ENCODE peak calls at places on chromosomes 1 and 21, in five cellular contexts. K, L, N, O and D are unnamed samples. For H3K27me3, the result is how much of the 10 kb centered on the place peaks cover.

GRCh38 chr21:34986561-34987533 is 62.3 kb downstream of the RUNX1 start:
- DNase-seq in K (no peak), L (peak), N (peak), O (peak), D (peak)

GRCh38 chr1:107467286-107467685 is 326.4 kb downstream of the NTNG1 start:
- DNase-seq in K (no peak), L (no peak), N (no peak), O (no peak), D (no peak)

GRCh38 chr1:45945426-45945825 is 142.0 kb downstream of the MAST2 start:
- DNase-seq in K (no peak), L (peak), N (peak), O (peak), D (no peak)

GRCh38 chr1:219826290-219826689 is 102.1 kb downstream of the SLC30A10 start:
- DNase-seq in K (no peak), L (no peak), N (no peak), O (no peak), D (no peak)

GRCh38 chr1:76868154-76868882 is 1.0 kb downstream of the ST6GALNAC5 start:
- DNase-seq in K (no peak), L (peak), N (no peak), O (peak), D (no peak)

GRCh38 chr1:20717452-20718342 is at the start of gene KIF17:
- DNase-seq in K (peak), L (peak), N (no peak), O (peak), D (peak)

GRCh38 chr1:3654549-3655281 is 2.4 kb downstream of the TP73 start:
- DNase-seq in K (no peak), L (no peak), N (no peak), O (no peak), D (no peak)

GRCh38 chr1:197797010-197797409 is 21.7 kb upstream of the DENND1B start:
- DNase-seq in K (no peak), L (no peak), N (no peak), O (no peak), D (no peak)

GRCh38 chr1:30855686-30856259 is 52.8 kb downstream of the SDC3 start:
- DNase-seq in K (no peak), L (no peak), N (no peak), O (no peak), D (no peak)

GRCh38 chr1:235990376-235990795 is 74.5 kb downstream of the NID1 start:
- DNase-seq in K (no peak), L (peak), N (peak), O (peak), D (no peak)
- H3K4me3 ChIP-seq in K (no peak), L (no peak), N (no peak), O (no peak), D (no peak)

GRCh38 chr1:179632868-179633267 is 41.2 kb downstream of the TDRD5 start:
- DNase-seq in K (no peak), L (no peak), N (no peak), O (no peak), D (no peak)
- TF ChIP-seq CTCF in K (no peak), L (no peak), N (no peak), O (no peak), D (no peak)

GRCh38 chr1:94236021-94236491 is 1.3 kb downstream of the ARHGAP29 start:
- DNase-seq in K (no peak), L (peak), N (peak), O (peak), D (no peak)

GRCh38 chr1:94235189-94236020 is 2.0 kb downstream of the ARHGAP29 start:
- DNase-seq in K (no peak), L (no peak), N (no peak), O (peak), D (no peak)

GRCh38 chr1:94239796-94240195 is 2.4 kb upstream of the ARHGAP29 start:
- DNase-seq in K (no peak), L (peak), N (no peak), O (no peak), D (no peak)

GRCh38 chr1:94236630-94237290 is 624 bp downstream of the ARHGAP29 start:
- DNase-seq in K (peak), L (peak), N (no peak), O (peak), D (no peak)

GRCh38 chr1:94237291-94238226 is at the start of gene ARHGAP29:
- DNase-seq in K (peak), L (peak), N (no peak), O (peak), D (no peak)
- H3K27me3 ChIP-seq in K (under half), L (under half), N (under half), O (under half), D (under half)

DNA sequence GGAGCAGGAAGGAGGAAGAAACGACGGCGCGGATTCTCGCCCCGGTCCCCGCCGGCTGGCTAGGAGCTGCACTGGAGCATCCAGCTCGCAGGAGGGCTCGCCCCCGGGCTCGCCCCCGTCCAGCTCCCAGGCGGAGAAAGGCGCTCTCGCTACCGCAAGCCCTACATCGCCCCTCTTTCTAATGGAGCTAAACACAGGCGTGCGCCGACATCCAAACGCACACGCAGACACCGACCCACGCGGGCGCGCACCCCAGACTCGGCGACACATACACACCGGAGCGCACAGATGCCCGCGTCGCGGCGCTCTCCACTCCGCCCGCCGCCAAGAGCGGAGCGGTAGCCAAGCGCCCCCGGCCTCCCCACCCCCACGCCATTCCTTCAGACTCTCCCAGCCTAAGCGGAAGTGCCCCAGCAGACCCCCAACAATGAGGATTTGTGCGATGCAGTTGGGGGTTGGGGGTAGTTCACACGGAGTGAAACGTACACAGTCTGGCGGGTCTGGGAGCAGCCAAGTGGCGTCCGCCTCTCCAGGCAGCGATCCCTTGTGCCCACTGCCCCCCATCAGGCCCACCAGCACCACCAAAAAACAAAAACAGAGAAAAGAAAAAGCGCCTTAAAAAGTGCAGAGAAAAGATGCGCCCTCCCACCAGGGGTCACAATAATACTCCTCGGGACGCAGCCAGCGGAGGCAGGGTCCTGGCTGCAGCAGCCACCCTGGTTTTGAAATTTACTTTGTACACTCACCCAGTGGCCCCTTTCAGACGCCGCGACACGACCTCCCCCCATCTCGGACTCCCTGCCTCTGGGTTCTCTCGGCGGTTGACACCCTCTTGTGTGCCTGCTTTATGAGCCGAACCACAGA is 1.4 kb downstream of the DAB1 start:
- DNase-seq in K (no peak), L (peak), N (no peak), O (peak), D (no peak)
- H3K4me3 ChIP-seq in K (peak), L (peak), N (peak), O (peak), D (peak)

GRCh38 chr1:26029864-26030481 is 8.4 kb downstream of the EXTL1 start:
- DNase-seq in K (no peak), L (no peak), N (no peak), O (no peak), D (no peak)
- TF ChIP-seq CTCF in K (no peak), L (peak), N (no peak), O (no peak), D (peak)